ENCODE peak calls at places on chromosomes 16 and 17, in eight cellular contexts. M is CD4-positive, alpha-beta memory T cell; D is Peyer's patch; Q is pancreas; X is bronchial epithelial cell; J is SK-N-SH; Z is neural progenitor cell; F is endodermal cell. W is an unnamed sample. For H3K27me3, the result is how much of the 10 kb centered on the place peaks cover.

GRCh38 chr17:39576187-39576586 is 31.5 kb downstream of the NEUROD2 start:
- DNase-seq in M (no peak), D (no peak), Q (no peak), X (peak), J (peak), Z (peak), F (peak), W (peak)

GRCh38 chr17:51119415-51120356 is 982 bp downstream of the SPAG9 start:
- DNase-seq in M (peak), D (peak), Q (peak), X (peak), J (peak), Z (peak), F (peak), W (peak)

GRCh38 chr16:67490330-67491096 is 7.2 kb upstream of the AGRP start:
- DNase-seq in M (no peak), D (no peak), Q (no peak), X (peak), J (no peak), Z (no peak), F (no peak), W (no peak)

GRCh38 chr16:78611318-78611717 is 511.9 kb downstream of the WWOX start:
- DNase-seq in M (no peak), D (no peak), Q (no peak), X (no peak), J (no peak), Z (no peak), F (no peak), W (no peak)

GRCh38 chr16:14658063-14658462 is 25.3 kb downstream of the BFAR start:
- DNase-seq in M (no peak), D (no peak), Q (no peak), X (peak), J (no peak), Z (no peak), F (no peak), W (no peak)

GRCh38 chr16:14112539-14112856 is 41.4 kb downstream of the MRTFB start:
- DNase-seq in M (no peak), D (no peak), Q (no peak), X (no peak), J (no peak), Z (no peak), F (no peak), W (no peak)

GRCh38 chr17:46964315-46965265 is 14.5 kb downstream of the RPRML start:
- DNase-seq in M (no peak), D (no peak), Q (no peak), X (no peak), J (no peak), Z (peak), F (peak), W (peak)

GRCh38 chr16:17930280-17930679 is 406.3 kb downstream of the NPIPA8 start:
- DNase-seq in M (no peak), D (no peak), Q (no peak), X (no peak), J (no peak), Z (no peak), F (peak), W (no peak)

GRCh38 chr17:43905985-43906852 is 1.1 kb downstream of the MPP2 start:
- DNase-seq in M (peak), D (no peak), Q (peak), X (no peak), J (peak), Z (peak), F (peak), W (peak)

GRCh38 chr17:80952291-80952690 is 39.4 kb upstream of the CHMP6 start:
- DNase-seq in M (no peak), D (no peak), Q (no peak), X (no peak), J (peak), Z (no peak), F (no peak), W (peak)

GRCh38 chr16:53775821-53776431 is 72.0 kb downstream of the FTO start:
- DNase-seq in M (no peak), D (no peak), Q (no peak), X (peak), J (no peak), Z (peak), F (no peak), W (no peak)

GRCh38 chr16:51870460-51870859 is 676.5 kb downstream of the TOX3 start:
- DNase-seq in M (no peak), D (no peak), Q (no peak), X (no peak), J (no peak), Z (no peak), F (no peak), W (no peak)

GRCh38 chr17:39143552-39144093 is 7.8 kb downstream of the PLXDC1 start:
- DNase-seq in M (no peak), D (no peak), Q (peak), X (no peak), J (peak), Z (no peak), F (no peak), W (no peak)

GRCh38 chr16:57534881-57535658 is 1.3 kb downstream of the CCDC102A start:
- DNase-seq in M (no peak), D (no peak), Q (peak), X (no peak), J (peak), Z (no peak), F (peak), W (peak)

GRCh38 chr17:10114931-10115535 is 83.4 kb downstream of the GAS7 start:
- DNase-seq in M (peak), D (peak), Q (no peak), X (peak), J (peak), Z (no peak), F (peak), W (peak)

GRCh38 chr17:75845058-75845711 is 981 bp upstream of the UNC13D start:
- DNase-seq in M (peak), D (peak), Q (peak), X (peak), J (peak), Z (peak), F (peak), W (peak)

GRCh38 chr17:50150354-50151040 is at the start of gene PPP1R9B:
- DNase-seq in M (no peak), D (no peak), Q (peak), X (no peak), J (peak), Z (no peak), F (no peak), W (peak)

GRCh38 chr16:9908613-9909012 is 273.6 kb downstream of the GRIN2A start:
- DNase-seq in M (no peak), D (no peak), Q (no peak), X (no peak), J (no peak), Z (no peak), F (no peak), W (no peak)

GRCh38 chr17:64694207-64694606 is 32.1 kb upstream of the SMURF2 start:
- DNase-seq in M (no peak), D (peak), Q (peak), X (peak), J (no peak), Z (no peak), F (no peak), W (no peak)

GRCh38 chr17:208429-208828 is 27.0 kb upstream of the DOC2B start:
- DNase-seq in M (no peak), D (peak), Q (no peak), X (no peak), J (no peak), Z (no peak), F (no peak), W (no peak)

GRCh38 chr17:79838541-79839274 is 532 bp downstream of the CBX4 start:
- DNase-seq in M (peak), D (peak), Q (peak), X (peak), J (peak), Z (peak), F (peak), W (peak)

GRCh38 chr17:46020023-46020735 is 21.1 kb downstream of the STH start:
- DNase-seq in M (peak), D (no peak), Q (no peak), X (no peak), J (no peak), Z (no peak), F (no peak), W (no peak)

GRCh38 chr17:3801043-3801746 is at the start of gene ITGAE:
- DNase-seq in M (no peak), D (no peak), Q (no peak), X (no peak), J (no peak), Z (no peak), F (no peak), W (peak)

GRCh38 chr17:66431910-66432309 is 129.5 kb downstream of the PRKCA start:
- DNase-seq in M (no peak), D (no peak), Q (no peak), X (peak), J (no peak), Z (no peak), F (no peak), W (no peak)

GRCh38 chr17:6681671-6682070 is 30.1 kb downstream of the C17orf100 start:
- DNase-seq in M (no peak), D (no peak), Q (no peak), X (peak), J (no peak), Z (no peak), F (no peak), W (no peak)

GRCh38 chr16:67304006-67304405 is 22.5 kb downstream of the KCTD19 start:
- DNase-seq in M (no peak), D (no peak), Q (no peak), X (no peak), J (no peak), Z (no peak), F (no peak), W (no peak)

GRCh38 chr16:16067127-16067526 is 117.7 kb downstream of the ABCC1 start:
- DNase-seq in M (no peak), D (no peak), Q (no peak), X (no peak), J (no peak), Z (no peak), F (no peak), W (no peak)

GRCh38 chr17:15306406-15306970 is 34.9 kb downstream of the TEKT3 start:
- DNase-seq in M (no peak), D (no peak), Q (no peak), X (no peak), J (no peak), Z (no peak), F (no peak), W (no peak)

GRCh38 chr16:30603945-30604315 is 6.3 kb downstream of the ZNF689 start:
- DNase-seq in M (no peak), D (no peak), Q (no peak), X (no peak), J (no peak), Z (no peak), F (no peak), W (no peak)

GRCh38 chr16:54336805-54337204 is 50.2 kb upstream of the IRX3 start:
- DNase-seq in M (no peak), D (no peak), Q (no peak), X (no peak), J (no peak), Z (no peak), F (no peak), W (no peak)

GRCh38 chr16:4285167-4285566 is 12.3 kb upstream of the TFAP4 start:
- DNase-seq in M (no peak), D (no peak), Q (no peak), X (no peak), J (no peak), Z (no peak), F (no peak), W (peak)

GRCh38 chr17:28916302-28916934 is 13.5 kb upstream of the DHRS13 start:
- DNase-seq in M (peak), D (no peak), Q (no peak), X (peak), J (peak), Z (peak), F (peak), W (peak)

GRCh38 chr16:88384222-88385111 is 1.7 kb downstream of the ZNF469 start:
- DNase-seq in M (no peak), D (no peak), Q (no peak), X (no peak), J (peak), Z (no peak), F (no peak), W (peak)
- H3K4me3 ChIP-seq in M (no peak), D (peak), Q (no peak), X (no peak), J (peak), Z (no peak), F (no peak), W (peak)

GRCh38 chr17:7707446-7707845 is 2.4 kb downstream of the EFNB3 start:
- DNase-seq in M (no peak), D (peak), Q (no peak), X (no peak), J (peak), Z (peak), F (peak), W (peak)
- H3K27me3 ChIP-seq in M (under half), D (under half), Q (under half), X (under half), J (under half), Z (under half), F (under half), W (under half)

GRCh38 chr17:76847031-76847430 is 21.2 kb upstream of the MGAT5B start:
- DNase-seq in M (no peak), D (no peak), Q (no peak), X (no peak), J (no peak), Z (no peak), F (no peak), W (no peak)
- H3K4me3 ChIP-seq in M (no peak), D (no peak), Q (no peak), X (no peak), J (no peak), Z (no peak), F (no peak), W (no peak)

GRCh38 chr17:19239544-19239943 is 2.4 kb downstream of the EPN2 start:
- DNase-seq in M (no peak), D (no peak), Q (no peak), X (no peak), J (no peak), Z (no peak), F (no peak), W (no peak)
- H3K27me3 ChIP-seq in M (under half), D (under half), Q (under half), X (under half), J (under half), Z (under half), F (under half), W (under half)

GRCh38 chr16:65967376-65967775 is 399.1 kb upstream of the CDH5 start:
- DNase-seq in M (no peak), D (no peak), Q (no peak), X (no peak), J (no peak), Z (no peak), F (no peak), W (no peak)

GRCh38 chr16:65961491-65962143 is 404.9 kb upstream of the CDH5 start:
- DNase-seq in M (no peak), D (no peak), Q (no peak), X (no peak), J (no peak), Z (no peak), F (no peak), W (no peak)

GRCh38 chr16:65965632-65966031 is 400.9 kb upstream of the CDH5 start:
- DNase-seq in M (no peak), D (no peak), Q (no peak), X (peak), J (no peak), Z (no peak), F (no peak), W (no peak)

GRCh38 chr16:65959978-65960377 is 406.5 kb upstream of the CDH5 start:
- DNase-seq in M (no peak), D (no peak), Q (no peak), X (no peak), J (no peak), Z (no peak), F (no peak), W (no peak)

GRCh38 chr16:65964752-65965151 is 401.7 kb upstream of the CDH5 start:
- DNase-seq in M (no peak), D (no peak), Q (no peak), X (no peak), J (no peak), Z (no peak), F (peak), W (no peak)
- H3K4me3 ChIP-seq in M (no peak), D (no peak), Q (no peak), X (no peak), J (no peak), Z (no peak), F (no peak), W (no peak)

GRCh38 chr16:84940670-84941551 is 70.4 kb downstream of the ZDHHC7 start:
- DNase-seq in M (no peak), D (no peak), Q (no peak), X (no peak), J (peak), Z (no peak), F (no peak), W (peak)
- H3K27me3 ChIP-seq in M (under half), D (under half), Q (under half), X (under half), J (under half), Z (under half), F (under half), W (under half)

W was measured in H7.